ENCODE peak calls at places on chromosomes 4 and X, in five cellular contexts. A is AG04450, H is right lobe of liver, J is EL, S is HCEC 1CT. P is an unnamed sample.

GRCh38 chrX:115719171-115719570 is 158.2 kb downstream of the PLS3 start:
- DNase-seq in S (no peak), A (no peak), H (no peak), J (no peak), P (no peak)

GRCh38 chr4:37802068-37802666 is 24.3 kb upstream of the PGM2 start:
- DNase-seq in J (peak; percentile 82), A (no peak), H (no peak), S (peak; percentile 51), P (peak; percentile 36)

GRCh38 chr4:63396269-63396668 is 1013.0 kb downstream of the TECRL start:
- DNase-seq in H (no peak), S (no peak), J (no peak), A (no peak), P (no peak)

GRCh38 chr4:84159767-84160166 is 339.3 kb downstream of the NKX6-1 start:
- DNase-seq in J (no peak), H (no peak), S (no peak), A (no peak), P (no peak)

GRCh38 chr4:85177679-85178078 is 211.2 kb upstream of the WDFY3 start:
- DNase-seq in S (no peak), A (no peak), H (no peak), J (no peak), P (no peak)

GRCh38 chrX:20527458-20528099 is 260.9 kb upstream of the RPS6KA3 start:
- DNase-seq in A (no peak), S (peak; percentile 41), J (no peak), H (no peak), P (no peak)

GRCh38 chrX:28010875-28011274 is 29.6 kb upstream of the DCAF8L1 start:
- DNase-seq in J (no peak), A (no peak), S (no peak), H (no peak), P (no peak)

GRCh38 chr4:129821963-129822362 is 726.0 kb downstream of the C4orf33 start:
- DNase-seq in J (no peak), A (no peak), S (no peak), H (no peak), P (no peak)

GRCh38 chr4:186728631-186729271 is 5.1 kb upstream of the FAT1 start:
- DNase-seq in J (peak; percentile 68), H (no peak), A (no peak), S (peak; percentile 17), P (no peak)

GRCh38 chr4:55125087-55125721 is at the start of gene KDR:
- DNase-seq in A (no peak), J (peak; percentile 43), S (no peak), H (peak; percentile 61), P (no peak)

GRCh38 chr4:7712021-7712420 is 227.6 kb downstream of the AFAP1 start:
- DNase-seq in H (no peak), J (no peak), S (no peak), A (no peak), P (no peak)

GRCh38 chr4:122798101-122798500 is 28.5 kb upstream of the FGF2 start:
- DNase-seq in S (peak; percentile 65), J (peak; percentile 95), A (peak; percentile 88), H (no peak), P (peak; percentile 95)

GRCh38 chr4:88750369-88750768 is 52.7 kb upstream of the NAP1L5 start:
- DNase-seq in S (no peak), H (no peak), A (no peak), J (no peak), P (no peak)

GRCh38 chr4:122700178-122700725 is 32.3 kb upstream of the BBS12 start:
- DNase-seq in H (peak; percentile 59), S (peak; percentile 3), A (no peak), J (peak; percentile 26), P (no peak)

GRCh38 chrX:31836479-31836878 is 764.6 kb upstream of the FTHL17 start:
- DNase-seq in H (no peak), S (no peak), A (no peak), J (no peak), P (no peak)

GRCh38 chr4:182560358-182560757 is 317.2 kb downstream of the TENM3 start:
- DNase-seq in S (peak; percentile 50), J (peak; percentile 23), A (no peak), H (no peak), P (no peak)

GRCh38 chr4:55791666-55792065 is 27.9 kb upstream of the EXOC1L start:
- DNase-seq in S (no peak), A (no peak), J (peak; percentile 16), H (no peak), P (no peak)